ENCODE peak calls at places on chromosomes 11 and 22, in ten cellular contexts. X, Z, G, Q, W, R, N, P, B and Y are unnamed samples.

GRCh38 chr22:49012695-49013094 is 815.0 kb downstream of the BRD1 start:
- DNase-seq in W (no peak), R (no peak), G (peak), N (no peak), Z (no peak), Q (no peak), B (no peak), X (no peak), P (no peak), Y (no peak)

GRCh38 chr11:15346907-15347306 is 232.2 kb downstream of the INSC start:
- DNase-seq in P (no peak), N (no peak), B (no peak), G (no peak), R (no peak), X (no peak), W (peak), Q (no peak), Z (no peak), Y (no peak)

GRCh38 chr11:118152020-118152551 is 537 bp downstream of the SCN4B start:
- DNase-seq in X (no peak), N (no peak), W (no peak), Z (no peak), R (no peak), Q (no peak), B (no peak), G (no peak), P (no peak), Y (no peak)

GRCh38 chr11:19437760-19438159 is 197.0 kb upstream of the E2F8 start:
- DNase-seq in Q (no peak), X (no peak), G (no peak), Z (no peak), W (peak), B (no peak), R (peak), N (no peak), P (no peak), Y (no peak)

GRCh38 chr11:83736689-83737088 is 450.5 kb upstream of the CCDC90B start:
- DNase-seq in N (no peak), X (no peak), Z (no peak), G (no peak), R (no peak), B (no peak), Q (no peak), W (no peak), P (no peak), Y (no peak)

GRCh38 chr11:65425105-65425970 is 2.7 kb downstream of the NEAT1 start:
- DNase-seq in Q (peak), G (no peak), Z (peak), W (peak), B (peak), R (peak), N (peak), P (no peak), X (peak), Y (peak)

GRCh38 chr11:72015511-72016061 is 16.9 kb downstream of the IL18BP start:
- DNase-seq in B (no peak), R (peak), P (no peak), W (no peak), X (peak), N (no peak), Q (no peak), Z (no peak), G (peak), Y (no peak)

GRCh38 chr11:69301033-69301490 is 7.1 kb downstream of the MYEOV start:
- DNase-seq in Z (no peak), N (no peak), X (no peak), Q (no peak), R (no peak), B (no peak), G (no peak), W (no peak), P (no peak), Y (no peak)

GRCh38 chr22:27151407-27151806 is 494.0 kb downstream of the MIAT start:
- DNase-seq in N (no peak), Z (no peak), Q (no peak), R (no peak), G (no peak), X (peak), B (no peak), W (no peak), P (no peak), Y (no peak)

GRCh38 chr11:37916331-37916730 is 1318.3 kb upstream of the RAG2 start:
- DNase-seq in R (no peak), N (no peak), Q (no peak), W (no peak), P (no peak), G (no peak), Z (no peak), B (no peak), X (no peak), Y (no peak)

GRCh38 chr11:68832476-68833176 is 9.1 kb downstream of the CPT1A start:
- DNase-seq in W (no peak), G (no peak), B (no peak), N (no peak), Q (no peak), X (no peak), Z (no peak), P (no peak), R (no peak), Y (no peak)

GRCh38 chr11:80873309-80873999 is 1432.6 kb upstream of the TENM4 start:
- DNase-seq in X (no peak), P (no peak), G (no peak), W (peak), Q (no peak), Z (no peak), B (no peak), N (no peak), R (peak), Y (no peak)

GRCh38 chr11:33804471-33804870 is 30.2 kb upstream of the FBXO3 start:
- DNase-seq in P (no peak), Q (no peak), Z (no peak), B (no peak), W (no peak), G (no peak), X (no peak), N (no peak), R (peak), Y (no peak)

GRCh38 chr22:28171135-28171534 is 252.1 kb upstream of the PITPNB start:
- DNase-seq in Z (no peak), N (no peak), X (no peak), B (no peak), Q (no peak), W (no peak), R (peak), G (no peak), P (no peak), Y (no peak)

GRCh38 chr22:29820941-29821789 is 16.9 kb downstream of the ASCC2 start:
- DNase-seq in R (peak), Q (peak), Z (no peak), W (peak), P (peak), X (no peak), B (peak), G (peak), N (peak), Y (peak)

GRCh38 chr11:18321622-18321990 is 334 bp downstream of the HPS5 start:
- DNase-seq in Z (no peak), N (no peak), G (no peak), B (no peak), X (peak), P (no peak), Q (no peak), R (no peak), W (no peak), Y (no peak)

GRCh38 chr11:110130642-110131238 is 37.5 kb downstream of the ZC3H12C start:
- DNase-seq in R (peak), B (no peak), Q (no peak), G (no peak), W (no peak), P (no peak), N (peak), X (no peak), Z (no peak), Y (no peak)

GRCh38 chr11:11028017-11028692 is 170.3 kb upstream of the ZBED5 start:
- DNase-seq in Z (peak), P (no peak), R (peak), W (peak), Q (peak), N (peak), B (peak), X (peak), G (peak), Y (peak)

GRCh38 chr11:3853935-3854659 is 1.4 kb upstream of the STIM1 start:
- DNase-seq in G (no peak), P (no peak), W (no peak), Q (peak), R (no peak), B (peak), Z (peak), X (peak), N (no peak), Y (no peak)

GRCh38 chr11:49208006-49208721 is at the start of gene FOLH1:
- DNase-seq in R (peak), N (peak), P (no peak), W (no peak), X (no peak), B (peak), Z (no peak), G (no peak), Q (peak), Y (peak)

GRCh38 chr22:31040542-31041398 is 40.3 kb upstream of the SMTN start:
- DNase-seq in R (no peak), G (no peak), W (no peak), N (no peak), P (no peak), X (no peak), B (peak), Z (no peak), Q (no peak), Y (no peak)

GRCh38 chr11:7251487-7251835 is 243 bp upstream of the SYT9 start:
- DNase-seq in N (no peak), P (no peak), Z (no peak), Q (no peak), G (no peak), W (no peak), R (no peak), B (no peak), X (no peak), Y (no peak)

GRCh38 chr11:71301046-71301857 is 48.9 kb upstream of the SHANK2 start:
- DNase-seq in Q (no peak), W (no peak), Z (no peak), P (no peak), G (peak), B (peak), N (no peak), X (no peak), R (no peak), Y (no peak)

GRCh38 chr11:124754710-124755109 is 2.7 kb upstream of the VSIG2 start:
- DNase-seq in W (no peak), X (no peak), N (no peak), R (no peak), Z (no peak), G (no peak), P (no peak), B (no peak), Q (no peak), Y (no peak)

GRCh38 chr11:1393038-1393710 is 3.4 kb downstream of the BRSK2 start:
- DNase-seq in Z (no peak), G (no peak), B (no peak), Q (no peak), W (no peak), N (no peak), R (no peak), X (no peak), P (no peak), Y (no peak)

GRCh38 chr11:63841554-63841953 is 2.6 kb downstream of the MARK2 start:
- DNase-seq in X (no peak), W (peak), N (no peak), Z (no peak), G (peak), Q (peak), R (no peak), P (no peak), B (no peak), Y (no peak)

GRCh38 chr11:64763804-64764611 is 4.2 kb upstream of the PYGM start:
- DNase-seq in Z (peak), G (no peak), W (no peak), Q (no peak), P (no peak), X (no peak), R (no peak), B (no peak), N (no peak), Y (peak)

GRCh38 chr11:3894128-3894731 is 38.8 kb downstream of the STIM1 start:
- DNase-seq in P (no peak), B (no peak), X (peak), G (no peak), N (peak), R (no peak), W (no peak), Z (no peak), Q (peak), Y (peak)

GRCh38 chr11:65920035-65920802 is 993 bp downstream of the DRAP1 start:
- DNase-seq in P (no peak), B (peak), Q (no peak), G (peak), Z (no peak), R (no peak), W (no peak), N (no peak), X (no peak), Y (no peak)

GRCh38 chr22:30266445-30267381 is at the start of gene OSM:
- DNase-seq in B (peak), W (no peak), R (no peak), X (peak), N (peak), Q (peak), G (no peak), Z (peak), P (no peak), Y (no peak)

GRCh38 chr11:70072471-70073187 is 5.5 kb upstream of the ANO1 start:
- DNase-seq in B (peak), G (no peak), W (no peak), X (no peak), N (no peak), Q (no peak), Z (no peak), P (no peak), R (no peak), Y (no peak)

GRCh38 chr11:63840356-63841060 is 1.6 kb downstream of the MARK2 start:
- DNase-seq in X (peak), W (peak), N (no peak), Z (no peak), P (no peak), B (no peak), R (no peak), G (no peak), Q (no peak), Y (no peak)

GRCh38 chr11:1234771-1235614 is 12.1 kb downstream of the MUC5B start:
- DNase-seq in W (no peak), B (peak), P (no peak), X (no peak), Z (no peak), Q (peak), G (no peak), R (no peak), N (no peak), Y (no peak)

GRCh38 chr11:122850076-122850631 is 11.9 kb downstream of the CRTAM start:
- DNase-seq in R (no peak), X (no peak), N (no peak), Z (peak), W (peak), P (no peak), B (no peak), G (no peak), Q (no peak), Y (no peak)

GRCh38 chr22:27726726-27727449 is 74.7 kb downstream of the MN1 start:
- DNase-seq in N (peak), B (peak), R (peak), X (no peak), P (peak), W (peak), Q (peak), Z (no peak), G (no peak), Y (no peak)

GRCh38 chr11:1207451-1208360 is 15.2 kb upstream of the MUC5B start:
- DNase-seq in N (no peak), R (no peak), Q (peak), X (no peak), P (no peak), W (no peak), B (peak), Z (no peak), G (peak), Y (peak)

GRCh38 chr11:62593434-62594044 is 2.2 kb upstream of the TUT1 start:
- DNase-seq in B (peak), R (peak), N (peak), Z (peak), Q (peak), W (peak), G (peak), X (peak), P (no peak), Y (peak)

GRCh38 chr22:33908201-33909074 is 11.8 kb downstream of the LARGE1 start:
- DNase-seq in P (no peak), B (no peak), G (no peak), Z (no peak), R (no peak), Q (no peak), W (no peak), X (peak), N (no peak), Y (no peak)

GRCh38 chr11:9528573-9529332 is 44.7 kb upstream of the WEE1 start:
- DNase-seq in G (no peak), W (no peak), B (no peak), R (no peak), N (no peak), Z (no peak), P (no peak), X (no peak), Q (no peak), Y (no peak)

GRCh38 chr11:9530020-9530628 is 43.3 kb upstream of the WEE1 start:
- DNase-seq in P (no peak), Z (no peak), R (no peak), Q (no peak), G (no peak), N (no peak), W (no peak), B (no peak), X (no peak), Y (no peak)

GRCh38 chr11:9527481-9528140 is 45.9 kb upstream of the WEE1 start:
- DNase-seq in Z (no peak), N (no peak), G (no peak), Q (no peak), R (peak), P (peak), B (peak), X (no peak), W (peak), Y (no peak)

GRCh38 chr11:9529333-9529648 is 44.2 kb upstream of the WEE1 start:
- DNase-seq in Z (no peak), Q (peak), R (peak), X (no peak), W (no peak), N (peak), P (no peak), B (no peak), G (peak), Y (no peak)

GRCh38 chr11:9528141-9528511 is 45.3 kb upstream of the WEE1 start:
- DNase-seq in P (no peak), X (no peak), Z (no peak), B (no peak), N (no peak), R (no peak), G (no peak), W (no peak), Q (no peak), Y (no peak)
- TF ChIP-seq CTCF in P (no peak), X (no peak), Z (no peak), B (no peak), N (no peak), R (no peak), G (no peak), W (no peak), Q (no peak), Y (no peak)

GRCh38 chr11:120137611-120138521 is at the start of gene TRIM29:
- DNase-seq in B (peak), R (no peak), G (peak), W (peak), N (peak), Q (peak), Z (peak), X (no peak), P (no peak), Y (no peak)
- TF ChIP-seq CTCF in B (no peak), R (no peak), G (no peak), W (peak), N (no peak), Q (no peak), Z (no peak), X (no peak), P (no peak), Y (no peak)

GRCh38 chr11:12130180-12130980 is 20.0 kb downstream of the MICAL2 start:
- DNase-seq in B (no peak), W (no peak), N (no peak), Z (no peak), G (no peak), P (no peak), Q (no peak), X (no peak), R (no peak), Y (no peak)
- TF ChIP-seq CTCF in B (no peak), W (no peak), N (no peak), Z (no peak), G (no peak), P (no peak), Q (no peak), X (no peak), R (no peak), Y (no peak)

DNA sequence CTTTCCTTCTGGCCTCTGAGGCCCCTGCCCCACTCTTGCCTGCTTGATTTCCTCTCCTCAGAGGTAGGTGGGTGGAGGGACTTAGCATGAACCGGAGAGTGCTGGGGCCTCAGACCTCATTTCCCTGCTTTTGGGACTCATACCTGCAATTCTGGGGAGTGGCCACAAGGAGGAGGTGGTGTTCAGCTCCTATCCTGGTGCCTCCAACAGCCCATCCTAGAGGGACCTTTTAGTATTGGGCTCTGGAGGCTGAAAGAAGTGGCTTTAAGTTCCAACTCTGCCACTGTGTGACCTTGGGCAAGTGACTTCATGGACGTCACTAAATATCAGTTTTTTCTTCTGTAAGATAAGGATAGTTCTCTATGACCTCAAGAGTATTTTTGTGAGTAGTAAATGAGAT is 98.6 kb downstream of the KIAA1671 start:
- DNase-seq in N (no peak), W (no peak), R (no peak), G (no peak), Z (no peak), P (no peak), Q (no peak), B (no peak), X (no peak), Y (no peak)
- TF ChIP-seq CTCF in N (no peak), W (peak), R (peak), G (peak), Z (no peak), P (peak), Q (peak), B (no peak), X (peak), Y (no peak)

GRCh38 chr11:45620243-45620642 is 45.2 kb downstream of the CHST1 start:
- DNase-seq in P (no peak), X (no peak), B (no peak), Z (no peak), Q (no peak), N (no peak), G (no peak), W (no peak), R (no peak), Y (no peak)

GRCh38 chr11:45617886-45618601 is 47.4 kb downstream of the CHST1 start:
- DNase-seq in G (no peak), N (no peak), Q (no peak), B (no peak), R (no peak), W (no peak), X (no peak), P (no peak), Z (no peak), Y (no peak)

GRCh38 chr11:45616802-45617549 is 48.4 kb downstream of the CHST1 start:
- DNase-seq in Z (no peak), P (no peak), B (no peak), G (no peak), N (no peak), R (no peak), W (no peak), Q (no peak), X (no peak), Y (no peak)

GRCh38 chr11:45621541-45621940 is 43.9 kb downstream of the CHST1 start:
- DNase-seq in Z (no peak), B (no peak), X (no peak), R (no peak), N (no peak), Q (no peak), P (no peak), G (no peak), W (no peak), Y (no peak)

GRCh38 chr11:45618897-45619296 is 46.5 kb downstream of the CHST1 start:
- DNase-seq in Q (no peak), X (no peak), R (no peak), Z (no peak), W (no peak), N (no peak), G (no peak), B (no peak), P (no peak), Y (no peak)
- TF ChIP-seq CTCF in Q (no peak), X (no peak), R (no peak), Z (no peak), W (no peak), N (no peak), G (no peak), B (no peak), P (no peak), Y (no peak)

GRCh38 chr11:119752324-119752723 is 23.3 kb upstream of the NECTIN1 start:
- DNase-seq in Q (no peak), R (no peak), N (no peak), P (no peak), B (no peak), X (no peak), G (no peak), W (no peak), Z (no peak), Y (no peak)
- TF ChIP-seq CTCF in Q (no peak), R (no peak), N (no peak), P (no peak), B (no peak), X (no peak), G (no peak), W (no peak), Z (no peak), Y (no peak)